ENCODE peak calls at places on chromosome 17, in seven cellular contexts. Z, A, Q, R, D, X and S are unnamed samples.

GRCh38 chr17:50213026-50214015 is 11.9 kb upstream of the COL1A1 start:
- DNase-seq in Z (peak), A (peak), Q (no peak), R (no peak), D (no peak), X (peak), S (peak)

GRCh38 chr17:4449736-4450135 is 16.0 kb downstream of the SPNS3 start:
- DNase-seq in Z (no peak), A (no peak), Q (no peak), R (no peak), D (no peak), X (no peak), S (no peak)

GRCh38 chr17:62994931-62995330 is 28.9 kb downstream of the TANC2 start:
- DNase-seq in Z (peak), A (peak), Q (no peak), R (no peak), D (no peak), X (no peak), S (no peak)

GRCh38 chr17:15185625-15185991 is 79.5 kb downstream of the PMP22 start:
- DNase-seq in Z (peak), A (peak), Q (no peak), R (no peak), D (peak), X (peak), S (no peak)

GRCh38 chr17:17109231-17109630 is 67.0 kb downstream of the MPRIP start:
- DNase-seq in Z (no peak), A (no peak), Q (no peak), R (no peak), D (no peak), X (no peak), S (no peak)

GRCh38 chr17:14019186-14019956 is 49.9 kb upstream of the COX10 start:
- DNase-seq in Z (no peak), A (peak), Q (no peak), R (no peak), D (no peak), X (peak), S (no peak)

GRCh38 chr17:78113804-78114785 is 14.5 kb downstream of the TMC6 start:
- DNase-seq in Z (no peak), A (no peak), Q (no peak), R (no peak), D (no peak), X (no peak), S (no peak)

GRCh38 chr17:81451823-81452222 is 56.6 kb downstream of the BAHCC1 start:
- DNase-seq in Z (no peak), A (no peak), Q (no peak), R (no peak), D (no peak), X (no peak), S (no peak)

GRCh38 chr17:42623732-42624596 is 14.5 kb downstream of the TUBG1 start:
- DNase-seq in Z (peak), A (peak), Q (no peak), R (no peak), D (no peak), X (no peak), S (no peak)

GRCh38 chr17:35257080-35257701 is 14.3 kb downstream of the SLFN5 start:
- DNase-seq in Z (no peak), A (peak), Q (no peak), R (no peak), D (no peak), X (no peak), S (no peak)

GRCh38 chr17:81428521-81428920 is 33.3 kb downstream of the BAHCC1 start:
- DNase-seq in Z (no peak), A (no peak), Q (no peak), R (no peak), D (no peak), X (no peak), S (no peak)

GRCh38 chr17:44850612-44851011 is 2.9 kb downstream of the HIGD1B start:
- DNase-seq in Z (no peak), A (no peak), Q (no peak), R (no peak), D (no peak), X (no peak), S (no peak)

GRCh38 chr17:76469076-76469990 is 1.9 kb downstream of the AANAT start:
- DNase-seq in Z (no peak), A (no peak), Q (no peak), R (no peak), D (no peak), X (no peak), S (peak)

GRCh38 chr17:77737442-77738265 is 220.8 kb upstream of the TNRC6C start:
- DNase-seq in Z (no peak), A (no peak), Q (no peak), R (peak), D (no peak), X (no peak), S (peak)

GRCh38 chr17:17467021-17467420 is 9.8 kb upstream of the MED9 start:
- DNase-seq in Z (no peak), A (no peak), Q (no peak), R (no peak), D (no peak), X (no peak), S (no peak)

GRCh38 chr17:72342582-72343527 is 222.0 kb downstream of the SOX9 start:
- DNase-seq in Z (peak), A (no peak), Q (no peak), R (no peak), D (no peak), X (no peak), S (no peak)

GRCh38 chr17:45147102-45147580 is 1.1 kb upstream of the HEXIM1 start:
- DNase-seq in Z (no peak), A (peak), Q (peak), R (no peak), D (no peak), X (no peak), S (no peak)

GRCh38 chr17:58306131-58306951 is 22.3 kb downstream of the TSPOAP1 start:
- DNase-seq in Z (no peak), A (no peak), Q (no peak), R (peak), D (no peak), X (no peak), S (peak)

GRCh38 chr17:73325527-73325842 is 13.7 kb upstream of the CDC42EP4 start:
- DNase-seq in Z (no peak), A (peak), Q (no peak), R (no peak), D (no peak), X (peak), S (no peak)

GRCh38 chr17:71224824-71225575 is 895.8 kb upstream of the SOX9 start:
- DNase-seq in Z (no peak), A (no peak), Q (no peak), R (no peak), D (no peak), X (no peak), S (no peak)

GRCh38 chr17:79645022-79645776 is 34.3 kb upstream of the RBFOX3 start:
- DNase-seq in Z (no peak), A (no peak), Q (no peak), R (peak), D (no peak), X (no peak), S (peak)
- H3K18ac ChIP-seq in Z (no peak), A (no peak), Q (no peak), R (no peak), D (no peak), X (no peak), S (no peak)

GRCh38 chr17:6067060-6067459 is 3.1 kb upstream of the WSCD1 start:
- DNase-seq in Z (no peak), A (no peak), Q (no peak), R (no peak), D (no peak), X (no peak), S (no peak)

GRCh38 chr17:6066183-6066948 is 3.8 kb upstream of the WSCD1 start:
- DNase-seq in Z (no peak), A (no peak), Q (no peak), R (no peak), D (peak), X (peak), S (no peak)

GRCh38 chr17:6061290-6061689 is 8.9 kb upstream of the WSCD1 start:
- DNase-seq in Z (no peak), A (peak), Q (no peak), R (no peak), D (no peak), X (peak), S (no peak)

GRCh38 chr17:6064855-6065254 is 5.3 kb upstream of the WSCD1 start:
- DNase-seq in Z (no peak), A (no peak), Q (no peak), R (no peak), D (no peak), X (no peak), S (no peak)

GRCh38 chr17:6065351-6065750 is 4.8 kb upstream of the WSCD1 start:
- DNase-seq in Z (no peak), A (no peak), Q (no peak), R (no peak), D (no peak), X (no peak), S (no peak)
- H3K18ac ChIP-seq in Z (no peak), A (no peak), Q (peak), R (no peak), D (no peak), X (no peak), S (no peak)

DNA sequence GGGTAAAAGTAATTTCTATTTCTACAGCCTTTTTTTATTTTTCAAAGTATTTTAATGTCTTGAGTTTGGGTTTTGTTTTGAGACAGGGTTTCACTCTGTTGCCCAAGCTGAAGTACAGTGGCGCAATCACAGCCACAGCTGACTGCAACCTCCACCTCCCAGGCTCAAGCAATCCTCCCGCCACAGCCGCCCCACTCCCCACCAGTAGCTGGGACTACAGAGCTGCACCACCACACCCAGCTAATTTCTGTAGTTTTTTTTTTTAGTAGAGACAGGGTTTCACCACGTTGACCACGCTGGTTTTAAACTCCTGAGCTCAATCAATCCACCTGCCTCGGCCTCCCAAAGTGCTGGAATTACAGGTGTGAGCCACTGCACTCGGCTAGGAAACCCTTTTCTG is 44.0 kb downstream of the TUBD1 start:
- DNase-seq in Z (no peak), A (peak), Q (no peak), R (no peak), D (no peak), X (peak), S (no peak)
- H3K18ac ChIP-seq in Z (no peak), A (peak), Q (no peak), R (no peak), D (no peak), X (no peak), S (no peak)

GRCh38 chr17:390025-390424 is 37.4 kb upstream of the RPH3AL start:
- DNase-seq in Z (no peak), A (no peak), Q (no peak), R (no peak), D (no peak), X (no peak), S (no peak)

GRCh38 chr17:385195-385835 is 32.7 kb upstream of the RPH3AL start:
- DNase-seq in Z (peak), A (no peak), Q (peak), R (peak), D (no peak), X (peak), S (peak)

GRCh38 chr17:386145-386876 is 33.7 kb upstream of the RPH3AL start:
- DNase-seq in Z (peak), A (no peak), Q (peak), R (peak), D (peak), X (peak), S (peak)

GRCh38 chr17:385836-386144 is 33.2 kb upstream of the RPH3AL start:
- DNase-seq in Z (no peak), A (no peak), Q (no peak), R (no peak), D (no peak), X (no peak), S (no peak)

GRCh38 chr17:388087-388486 is 35.5 kb upstream of the RPH3AL start:
- DNase-seq in Z (no peak), A (no peak), Q (no peak), R (no peak), D (no peak), X (no peak), S (no peak)
- H3K18ac ChIP-seq in Z (no peak), A (no peak), Q (no peak), R (no peak), D (no peak), X (no peak), S (no peak)

GRCh38 chr17:6393368-6393952 is 41.5 kb downstream of the AIPL1 start:
- DNase-seq in Z (peak), A (no peak), Q (no peak), R (no peak), D (no peak), X (peak), S (no peak)
- H3K18ac ChIP-seq in Z (no peak), A (no peak), Q (no peak), R (no peak), D (no peak), X (no peak), S (no peak)

DNA sequence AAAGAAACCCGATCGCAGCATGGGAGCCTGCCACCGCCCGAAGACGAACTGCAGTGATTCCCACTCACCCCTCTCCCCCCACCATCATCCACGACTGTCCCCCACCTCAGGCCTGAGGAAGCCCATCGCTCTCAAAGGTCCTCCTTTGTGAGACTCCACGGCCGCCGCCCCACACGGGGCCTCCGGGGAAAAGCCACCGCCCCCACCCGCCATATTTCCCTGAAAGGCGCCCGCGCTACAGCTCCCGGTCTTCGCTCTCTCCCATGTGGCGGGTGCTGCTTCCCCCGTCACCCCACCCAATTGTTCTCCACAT is 700 bp downstream of the YWHAE start:
- DNase-seq in Z (no peak), A (no peak), Q (no peak), R (no peak), D (no peak), X (no peak), S (no peak)
- H3K18ac ChIP-seq in Z (peak), A (peak), Q (peak), R (peak), D (peak), X (peak), S (peak)

DNA sequence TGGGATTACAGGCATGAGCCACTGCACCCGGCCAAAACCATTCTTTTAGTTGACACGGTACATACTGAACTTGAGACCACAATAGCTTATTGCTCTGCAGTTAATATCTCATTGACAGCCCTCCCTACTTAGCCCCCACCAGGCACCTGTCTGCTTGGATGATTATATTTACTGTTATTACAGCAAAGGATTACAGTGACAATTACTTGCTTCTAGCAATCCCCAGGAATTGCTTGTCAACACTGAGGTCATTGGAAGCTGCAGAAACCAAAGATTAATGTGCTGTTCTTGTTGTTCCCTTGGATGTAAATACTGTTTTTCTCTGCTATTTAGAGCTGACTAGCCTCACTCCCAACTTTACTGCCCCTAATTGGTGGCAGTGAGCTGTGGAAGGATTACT is 211.2 kb downstream of the LGALS9B start:
- DNase-seq in Z (no peak), A (no peak), Q (no peak), R (no peak), D (no peak), X (no peak), S (no peak)
- H3K18ac ChIP-seq in Z (no peak), A (no peak), Q (no peak), R (no peak), D (no peak), X (no peak), S (no peak)